ENCODE peak calls at places on chromosomes 4 and X, in ten cellular contexts. One of them, this sample, is unnamed.

GRCh38 chr4:109472343-109472761 is 38.7 kb downstream of the SEC24B start:
- DNase-seq in central memory CD4-positive, alpha-beta T cell: no peak
- DNase-seq in mammary epithelial cell: peak; percentile 91
- DNase-seq in stimulated activated CD8-positive, alpha-beta memory T cell treated with anti-CD3 and anti-CD28 coated beads, Interleukin-4, amount 100 ng/mL, for 24 hours: no peak
- DNase-seq in EL: peak; percentile 47
- DNase-seq in heart right ventricle: no peak
- DNase-seq in activated T-cell treated with anti-CD3 and anti-CD28 coated beads, Interleukin-2, amount 50 U/mL, for 48 hours: no peak
- DNase-seq in NCI-H1048: no peak
- DNase-seq in COR-L47: no peak
- DNase-seq in D721Med: no peak
- DNase-seq in this sample: no peak

GRCh38 chrX:13540602-13541001 is 28.8 kb upstream of the EGFL6 start:
- DNase-seq in EL: no peak
- DNase-seq in central memory CD4-positive, alpha-beta T cell: no peak
- DNase-seq in stimulated activated CD8-positive, alpha-beta memory T cell treated with anti-CD3 and anti-CD28 coated beads, Interleukin-4, amount 100 ng/mL, for 24 hours: no peak
- DNase-seq in heart right ventricle: no peak
- DNase-seq in NCI-H1048: no peak
- DNase-seq in D721Med: no peak
- DNase-seq in activated T-cell treated with anti-CD3 and anti-CD28 coated beads, Interleukin-2, amount 50 U/mL, for 48 hours: no peak
- DNase-seq in COR-L47: no peak
- DNase-seq in mammary epithelial cell: no peak
- DNase-seq in this sample: no peak

GRCh38 chr4:165464813-165465381 is 86.1 kb downstream of the CPE start:
- DNase-seq in mammary epithelial cell: no peak
- DNase-seq in stimulated activated CD8-positive, alpha-beta memory T cell treated with anti-CD3 and anti-CD28 coated beads, Interleukin-4, amount 100 ng/mL, for 24 hours: no peak
- DNase-seq in central memory CD4-positive, alpha-beta T cell: peak; percentile 21
- DNase-seq in COR-L47: peak; percentile 33
- DNase-seq in D721Med: no peak
- DNase-seq in heart right ventricle: no peak
- DNase-seq in EL: peak; percentile 37
- DNase-seq in NCI-H1048: no peak
- DNase-seq in activated T-cell treated with anti-CD3 and anti-CD28 coated beads, Interleukin-2, amount 50 U/mL, for 48 hours: no peak
- DNase-seq in this sample: no peak

GRCh38 chr4:2259541-2260267 is 2.2 kb downstream of the MXD4 start:
- DNase-seq in central memory CD4-positive, alpha-beta T cell: no peak
- DNase-seq in activated T-cell treated with anti-CD3 and anti-CD28 coated beads, Interleukin-2, amount 50 U/mL, for 48 hours: no peak
- DNase-seq in EL: no peak
- DNase-seq in NCI-H1048: no peak
- DNase-seq in COR-L47: no peak
- DNase-seq in heart right ventricle: no peak
- DNase-seq in mammary epithelial cell: no peak
- DNase-seq in D721Med: no peak
- DNase-seq in stimulated activated CD8-positive, alpha-beta memory T cell treated with anti-CD3 and anti-CD28 coated beads, Interleukin-4, amount 100 ng/mL, for 24 hours: no peak
- DNase-seq in this sample: no peak

GRCh38 chr4:183448436-183448835 is 4.0 kb downstream of the CDKN2AIP start:
- DNase-seq in EL: no peak
- DNase-seq in activated T-cell treated with anti-CD3 and anti-CD28 coated beads, Interleukin-2, amount 50 U/mL, for 48 hours: no peak
- DNase-seq in stimulated activated CD8-positive, alpha-beta memory T cell treated with anti-CD3 and anti-CD28 coated beads, Interleukin-4, amount 100 ng/mL, for 24 hours: no peak
- DNase-seq in central memory CD4-positive, alpha-beta T cell: no peak
- DNase-seq in COR-L47: no peak
- DNase-seq in NCI-H1048: no peak
- DNase-seq in mammary epithelial cell: no peak
- DNase-seq in heart right ventricle: no peak
- DNase-seq in D721Med: no peak
- DNase-seq in this sample: no peak

GRCh38 chr4:78519962-78520361 is 31.6 kb upstream of the ANXA3 start:
- DNase-seq in heart right ventricle: no peak
- DNase-seq in activated T-cell treated with anti-CD3 and anti-CD28 coated beads, Interleukin-2, amount 50 U/mL, for 48 hours: no peak
- DNase-seq in D721Med: no peak
- DNase-seq in COR-L47: no peak
- DNase-seq in central memory CD4-positive, alpha-beta T cell: no peak
- DNase-seq in mammary epithelial cell: no peak
- DNase-seq in stimulated activated CD8-positive, alpha-beta memory T cell treated with anti-CD3 and anti-CD28 coated beads, Interleukin-4, amount 100 ng/mL, for 24 hours: no peak
- DNase-seq in NCI-H1048: no peak
- DNase-seq in EL: no peak
- DNase-seq in this sample: no peak

GRCh38 chr4:71338846-71339593 is at the start of gene SLC4A4:
- DNase-seq in heart right ventricle: no peak
- DNase-seq in mammary epithelial cell: peak; percentile 37
- DNase-seq in stimulated activated CD8-positive, alpha-beta memory T cell treated with anti-CD3 and anti-CD28 coated beads, Interleukin-4, amount 100 ng/mL, for 24 hours: no peak
- DNase-seq in central memory CD4-positive, alpha-beta T cell: no peak
- DNase-seq in COR-L47: no peak
- DNase-seq in activated T-cell treated with anti-CD3 and anti-CD28 coated beads, Interleukin-2, amount 50 U/mL, for 48 hours: peak; percentile 18
- DNase-seq in D721Med: no peak
- DNase-seq in EL: peak; percentile 85
- DNase-seq in NCI-H1048: no peak
- DNase-seq in this sample: no peak

GRCh38 chr4:186854256-186854655 is 130.6 kb upstream of the FAT1 start:
- DNase-seq in mammary epithelial cell: no peak
- DNase-seq in activated T-cell treated with anti-CD3 and anti-CD28 coated beads, Interleukin-2, amount 50 U/mL, for 48 hours: no peak
- DNase-seq in NCI-H1048: no peak
- DNase-seq in COR-L47: no peak
- DNase-seq in heart right ventricle: no peak
- DNase-seq in D721Med: no peak
- DNase-seq in stimulated activated CD8-positive, alpha-beta memory T cell treated with anti-CD3 and anti-CD28 coated beads, Interleukin-4, amount 100 ng/mL, for 24 hours: no peak
- DNase-seq in central memory CD4-positive, alpha-beta T cell: no peak
- DNase-seq in EL: peak; percentile 60
- DNase-seq in this sample: no peak

GRCh38 chr4:180618396-180618795 is 1624.8 kb upstream of the TENM3 start:
- DNase-seq in NCI-H1048: no peak
- DNase-seq in EL: no peak
- DNase-seq in mammary epithelial cell: peak; percentile 31
- DNase-seq in stimulated activated CD8-positive, alpha-beta memory T cell treated with anti-CD3 and anti-CD28 coated beads, Interleukin-4, amount 100 ng/mL, for 24 hours: no peak
- DNase-seq in D721Med: no peak
- DNase-seq in heart right ventricle: no peak
- DNase-seq in central memory CD4-positive, alpha-beta T cell: no peak
- DNase-seq in activated T-cell treated with anti-CD3 and anti-CD28 coated beads, Interleukin-2, amount 50 U/mL, for 48 hours: no peak
- DNase-seq in COR-L47: no peak
- DNase-seq in this sample: no peak

This sample was measured in NK-92 treated with Interleukin-12 subunit alpha and Interleukin-12 subunit beta, amount 100 ng/mL, for 24 hours.